ENCODE peak calls at places on chromosomes 5 and 9, in six cellular contexts. O is HCT116, U is PC-3, H is neuronal stem cell, J is neural progenitor cell, A is GM23248. R is an unnamed sample.

GRCh38 chr5:156380846-156381245 is 53.9 kb downstream of the SGCD start:
- DNase-seq in O (no peak), U (no peak), H (no peak), J (no peak), A (peak; percentile 85), R (no peak)

GRCh38 chr9:113427629-113428028 is 17.1 kb downstream of the C9orf43 start:
- DNase-seq in O (no peak), U (no peak), H (no peak), J (no peak), A (peak; percentile 71), R (no peak)

GRCh38 chr5:116482394-116482793 is 92.2 kb downstream of the SEMA6A start:
- DNase-seq in O (no peak), U (peak; percentile 51), H (no peak), J (no peak), A (peak; percentile 65), R (no peak)

GRCh38 chr5:53262348-53262970 is 152.9 kb upstream of the MOCS2 start:
- DNase-seq in O (peak; percentile 8), U (peak; percentile 69), H (no peak), J (peak; percentile 46), A (peak; percentile 80), R (peak; percentile 63)

GRCh38 chr5:125023673-125024072 is 277.2 kb upstream of the ZNF608 start:
- DNase-seq in O (no peak), U (peak; percentile 74), H (no peak), J (no peak), A (peak; percentile 25), R (no peak)

GRCh38 chr5:14593326-14594036 is 11.9 kb downstream of the OTULINL start:
- DNase-seq in O (no peak), U (no peak), H (no peak), J (no peak), A (peak; percentile 35), R (no peak)

GRCh38 chr5:38458174-38458573 is 98.3 kb downstream of the LIFR start:
- DNase-seq in O (no peak), U (no peak), H (no peak), J (no peak), A (no peak), R (no peak)

GRCh38 chr5:147756566-147756965 is 26.0 kb downstream of the JAKMIP2 start:
- DNase-seq in O (no peak), U (no peak), H (no peak), J (no peak), A (no peak), R (no peak)

GRCh38 chr9:130680836-130681768 is 12.5 kb upstream of the EXOSC2 start:
- DNase-seq in O (peak; percentile 81), U (peak; percentile 87), H (no peak), J (peak; percentile 90), A (peak; percentile 95), R (peak; percentile 90)

DNA sequence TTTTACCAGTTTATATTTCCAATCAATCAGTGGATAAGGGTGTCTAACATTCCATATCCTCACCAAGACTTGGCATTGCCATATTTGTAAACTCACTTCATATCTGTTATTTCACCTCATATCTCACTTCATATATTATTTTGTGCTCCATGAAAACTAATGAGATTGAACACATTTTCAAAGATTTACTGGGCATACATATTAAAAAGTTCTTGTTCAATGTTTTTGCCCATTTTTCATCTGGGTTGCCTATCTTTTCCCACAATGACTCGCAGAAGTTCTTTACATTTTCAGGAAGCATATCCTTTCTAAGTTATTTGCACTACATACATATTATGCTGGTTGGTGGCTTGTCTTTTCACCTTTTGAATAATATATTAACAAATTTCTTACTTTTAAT is 15.3 kb downstream of the ZNF510 start:
- DNase-seq in O (no peak), U (no peak), H (no peak), J (no peak), A (no peak), R (no peak)
- H3K9me3 ChIP-seq in O (peaks cover 19% of the 10 kb centered on the region), U (peaks cover 50% of the 10 kb centered on the region), H (peaks cover 94% of the 10 kb centered on the region), J (peaks cover 80% of the 10 kb centered on the region), A (peaks cover 32% of the 10 kb centered on the region), R (peaks cover 100% of the 10 kb centered on the region)

DNA sequence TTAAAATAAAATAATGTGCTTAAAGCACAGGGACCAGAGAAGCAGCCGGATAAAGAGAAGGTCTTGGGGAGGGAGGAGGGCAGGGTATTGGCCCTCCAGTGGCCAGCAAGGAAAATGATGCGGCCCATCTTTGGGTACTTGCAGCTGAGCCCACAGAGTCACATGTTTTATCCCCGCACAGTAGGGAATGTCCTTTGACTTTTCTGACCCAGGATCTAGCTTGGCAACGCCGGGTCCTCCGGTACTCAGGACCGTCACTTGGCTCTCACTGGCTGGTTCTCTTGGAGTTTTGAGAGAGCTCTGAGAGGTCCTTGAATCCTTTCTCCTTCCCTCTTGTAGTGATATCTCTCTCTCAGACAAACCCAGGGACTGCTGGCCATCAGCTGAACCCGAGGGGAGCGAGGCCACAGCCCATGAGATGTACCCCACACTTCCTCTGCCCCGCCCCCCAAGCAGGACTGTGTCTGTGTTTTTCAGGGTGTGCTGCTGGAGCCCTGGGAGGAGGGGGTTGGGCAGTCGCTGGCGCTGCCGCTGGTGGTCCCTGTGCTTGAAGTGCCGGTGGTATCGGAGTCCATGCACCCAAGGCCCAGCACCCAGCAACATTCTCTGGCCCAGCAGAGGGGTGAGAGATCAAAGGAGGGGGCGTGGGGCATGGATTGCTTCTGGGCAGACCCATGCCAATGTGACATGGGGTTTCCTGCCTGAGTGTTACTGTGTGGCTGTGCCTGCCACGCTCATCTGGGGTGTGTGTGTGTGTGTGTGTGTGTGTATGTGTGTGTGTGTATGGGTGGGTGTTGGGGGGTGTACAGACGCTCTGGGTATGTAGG is 35.5 kb upstream of the HSPA9 start:
- DNase-seq in O (no peak), U (no peak), H (no peak), J (peak; percentile 50), A (peak; percentile 16), R (peak; percentile 78)
- H3K9ac ChIP-seq in O (no peak overlapping the region), U (no peak overlapping the region), H (no peak overlapping the region), J (no peak overlapping the region), A (no peak overlapping the region), R (peak overlapping the region; percentile 31)

DNA sequence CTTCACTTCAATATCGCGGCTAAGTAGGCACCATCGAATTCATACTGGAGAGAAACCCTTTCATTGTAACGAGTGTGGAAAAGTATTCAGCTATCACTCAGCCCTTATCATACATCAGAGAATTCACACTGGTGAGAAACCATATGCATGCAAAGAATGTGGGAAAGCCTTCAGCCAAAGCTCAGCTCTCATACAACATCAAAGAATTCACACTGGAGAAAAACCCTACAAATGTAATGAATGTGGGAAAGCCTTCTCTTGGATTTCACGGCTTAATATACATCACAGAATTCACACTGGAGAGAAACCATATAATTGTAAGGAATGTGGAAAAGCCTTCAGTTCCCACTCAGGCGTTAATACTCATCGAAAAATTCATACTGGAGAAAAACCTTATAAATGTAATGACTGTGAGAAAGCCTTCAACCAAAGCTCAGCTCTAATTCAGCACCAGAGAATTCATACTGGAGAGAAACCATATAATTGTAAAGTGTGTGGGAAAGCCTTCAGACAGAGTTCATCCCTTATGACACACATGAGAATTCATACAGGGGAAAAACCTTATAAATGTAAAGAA is 9.5 kb downstream of the ZNF879 start:
- DNase-seq in O (no peak), U (no peak), H (no peak), J (no peak), A (peak; percentile 1), R (no peak)
- H3K9me3 ChIP-seq in O (peaks cover 17% of the 10 kb centered on the region), U (peaks cover 32% of the 10 kb centered on the region), H (peaks cover 81% of the 10 kb centered on the region), J (peaks cover 72% of the 10 kb centered on the region), A (peaks cover 29% of the 10 kb centered on the region), R (peaks cover 88% of the 10 kb centered on the region)

DNA sequence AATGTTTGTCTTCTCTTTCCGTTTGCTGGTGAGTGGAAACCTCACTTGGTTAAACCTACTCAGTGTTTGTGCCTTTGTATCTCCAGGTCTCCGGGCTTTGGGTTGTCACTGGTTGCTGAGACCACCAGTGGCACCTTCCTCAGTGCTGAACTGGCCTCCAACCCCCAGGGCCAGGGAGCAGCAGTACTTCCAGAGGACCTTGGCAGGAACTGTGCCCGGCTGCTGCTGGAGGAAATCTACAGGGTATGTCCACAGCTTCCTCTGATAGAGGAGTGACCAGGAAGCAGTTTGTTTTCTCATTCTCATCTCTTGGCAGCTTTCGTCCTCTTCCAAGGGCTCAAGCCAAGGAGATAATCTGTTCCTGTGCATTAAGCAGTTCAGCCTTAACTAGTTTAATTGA is 51.7 kb downstream of the RCL1 start:
- DNase-seq in O (no peak), U (no peak), H (no peak), J (no peak), A (no peak), R (no peak)
- H3K9ac ChIP-seq in O (no peak overlapping the region), U (no peak overlapping the region), H (no peak overlapping the region), J (no peak overlapping the region), A (no peak overlapping the region), R (no peak overlapping the region)

GRCh38 chr5:172186114-172186695 is 1.8 kb downstream of the STK10 start:
- DNase-seq in O (no peak), U (no peak), H (no peak), J (no peak), A (no peak), R (no peak)
- H3K9me3 ChIP-seq in O (no peaks in the 10 kb centered on the region), U (no peaks in the 10 kb centered on the region), H (no peaks in the 10 kb centered on the region), J (no peaks in the 10 kb centered on the region), A (no peaks in the 10 kb centered on the region), R (no peaks in the 10 kb centered on the region)

DNA sequence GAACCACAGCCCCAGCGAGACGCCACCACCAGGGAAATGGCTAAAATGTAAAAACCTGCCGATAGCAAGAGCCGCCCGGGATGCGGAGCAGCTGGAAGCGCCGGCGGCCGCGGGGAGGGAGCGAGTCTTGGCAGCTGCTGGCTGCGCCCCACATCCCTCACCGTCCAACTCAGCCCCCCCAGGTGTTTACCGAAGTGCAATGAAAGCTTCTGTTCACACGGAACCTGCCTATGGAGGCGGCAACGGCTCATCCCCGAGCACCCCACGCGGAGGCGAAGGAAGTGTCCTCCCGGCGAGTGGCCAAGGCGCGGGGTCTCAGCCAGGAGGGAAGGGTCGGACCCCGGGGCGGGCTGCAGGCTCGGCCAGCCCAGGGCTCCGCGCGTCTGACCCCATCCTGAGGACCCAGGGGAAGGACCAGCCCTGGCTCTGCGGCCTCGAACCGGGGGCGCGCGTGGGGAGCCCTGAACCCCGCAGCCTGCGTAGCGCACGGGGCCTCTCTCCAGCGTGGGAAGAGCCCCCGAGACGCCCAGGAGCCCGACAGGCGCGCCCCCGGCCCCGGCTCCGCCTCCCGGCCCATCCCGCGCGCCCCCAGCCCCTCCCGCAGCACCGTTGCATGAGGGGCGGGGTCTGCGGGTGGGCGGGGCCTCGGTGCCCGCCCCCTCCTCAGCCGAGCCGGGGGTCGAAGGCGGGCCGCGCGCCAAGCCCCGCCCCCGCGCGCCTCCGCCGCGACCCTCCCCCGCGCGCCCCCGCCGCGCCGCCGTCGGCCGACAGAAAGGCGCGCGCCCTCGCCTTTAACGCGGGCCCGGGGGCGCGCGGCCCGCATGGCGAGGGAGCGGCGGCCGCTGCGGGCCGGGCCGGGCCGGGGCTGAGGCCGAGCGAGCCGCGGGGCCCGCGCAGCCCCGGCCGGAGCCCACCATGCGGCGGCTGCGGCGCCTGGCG is at the start of gene DIPK1B:
- DNase-seq in O (no peak), U (no peak), H (peak; percentile 85), J (peak; percentile 90), A (peak; percentile 32), R (peak; percentile 88)
- H3K9ac ChIP-seq in O (peak within 1 kb of the TSS; percentile 69), U (peak within 1 kb of the TSS; percentile 53), H (peak within 1 kb of the TSS; percentile 88), J (peak within 1 kb of the TSS; percentile 70), A (no peak within 1 kb of the TSS), R (peak within 1 kb of the TSS; percentile 44)

R was measured in endodermal cell.